ENCODE peak calls at places on chromosomes 6 and 20, in six cellular contexts. S is CD8-positive, alpha-beta T cell; U is hepatocyte; B is K562; W is endodermal cell; I is right cardiac atrium. J is an unnamed sample.

GRCh38 chr20:37521091-37521771 is at the start of gene NNAT:
- DNase-seq in I (peak; percentile 59), U (no peak), S (no peak), B (peak; percentile 60), W (no peak), J (no peak)

GRCh38 chr6:41200296-41200900 is 551 bp downstream of the TREML2 start:
- DNase-seq in S (peak; percentile 70), W (peak; percentile 48), I (peak; percentile 66), B (no peak), U (no peak), J (no peak)

GRCh38 chr20:2973574-2973973 is 69.8 kb upstream of the GNRH2 start:
- DNase-seq in U (no peak), W (no peak), I (no peak), S (no peak), B (peak; percentile 18), J (no peak)

GRCh38 chr20:37358366-37359150 is 12.6 kb downstream of the SRC start:
- DNase-seq in U (no peak), I (peak; percentile 81), S (no peak), B (no peak), W (peak; percentile 50), J (peak; percentile 90)

GRCh38 chr6:37698264-37699137 is 818 bp upstream of the MDGA1 start:
- DNase-seq in U (peak; percentile 62), B (peak; percentile 88), I (peak; percentile 69), W (peak; percentile 86), S (peak; percentile 67), J (no peak)

GRCh38 chr6:26543953-26544352 is 5.8 kb downstream of the HMGN4 start:
- DNase-seq in I (no peak), B (peak; percentile 39), S (no peak), U (no peak), W (no peak), J (no peak)

GRCh38 chr6:23637296-23637695 is 488.7 kb upstream of the NRSN1 start:
- DNase-seq in S (no peak), W (no peak), U (no peak), B (no peak), I (no peak), J (peak; percentile 61)

GRCh38 chr6:4336778-4337442 is 201.5 kb upstream of the ECI2 start:
- DNase-seq in B (no peak), I (no peak), U (peak; percentile 72), W (no peak), S (no peak), J (no peak)

GRCh38 chr6:35967059-35967769 is 46.3 kb upstream of the SRPK1 start:
- DNase-seq in U (peak; percentile 23), I (no peak), S (no peak), B (no peak), W (no peak), J (no peak)

GRCh38 chr6:147459772-147460171 is 48.7 kb upstream of the SAMD5 start:
- DNase-seq in W (no peak), I (no peak), B (no peak), U (no peak), S (no peak), J (peak; percentile 34)

GRCh38 chr6:11943060-11943459 is 69.1 kb upstream of the HIVEP1 start:
- DNase-seq in B (no peak), S (no peak), U (no peak), W (no peak), I (no peak), J (no peak)

GRCh38 chr6:11525468-11526155 is 11.9 kb upstream of the TMEM170B start:
- DNase-seq in S (no peak), U (peak; percentile 20), I (no peak), B (no peak), W (no peak), J (no peak)

GRCh38 chr6:148557796-148558457 is 188.9 kb upstream of the UST start:
- DNase-seq in B (no peak), W (no peak), U (no peak), I (peak; percentile 55), S (no peak), J (no peak)

GRCh38 chr6:19121516-19121915 is 715.7 kb upstream of the ID4 start:
- DNase-seq in B (no peak), U (no peak), S (no peak), I (no peak), W (no peak), J (no peak)

GRCh38 chr20:41086402-41087324 is 50.7 kb upstream of the PLCG1 start:
- DNase-seq in S (no peak), U (peak; percentile 32), I (no peak), B (peak; percentile 35), W (no peak), J (peak; percentile 35)

GRCh38 chr6:69622230-69622629 is 174.6 kb downstream of the LMBRD1 start:
- DNase-seq in S (peak; percentile 14), I (no peak), W (peak; percentile 58), B (no peak), U (no peak), J (no peak)

GRCh38 chr6:164069352-164070022 is 655.0 kb downstream of the QKI start:
- DNase-seq in W (no peak), S (no peak), U (no peak), B (no peak), I (peak; percentile 77), J (no peak)

GRCh38 chr6:84197708-84198107 is 29.7 kb downstream of the CEP162 start:
- DNase-seq in S (no peak), B (no peak), W (no peak), I (no peak), U (no peak), J (no peak)

GRCh38 chr6:110951986-110952794 is 6.3 kb upstream of the GTF3C6 start:
- DNase-seq in W (peak; percentile 46), B (no peak), U (peak; percentile 53), I (no peak), S (no peak), J (peak; percentile 62)

GRCh38 chr6:141421378-141421777 is 711.3 kb upstream of the GJE1 start:
- DNase-seq in W (no peak), I (no peak), S (no peak), B (no peak), U (no peak), J (peak; percentile 79)

GRCh38 chr6:42210551-42210950 is 7.1 kb downstream of the MRPS10 start:
- DNase-seq in B (no peak), I (no peak), W (no peak), U (no peak), S (no peak), J (no peak)

GRCh38 chr6:34378470-34378869 is 14.0 kb downstream of the NUDT3 start:
- DNase-seq in W (no peak), U (no peak), S (no peak), I (no peak), B (no peak), J (no peak)

GRCh38 chr20:57711311-57711712 is 1.5 kb upstream of the PMEPA1 start:
- DNase-seq in W (peak; percentile 74), I (no peak), S (no peak), U (no peak), B (no peak), J (no peak)

GRCh38 chr20:57266251-57267157 is at the start of gene BMP7:
- DNase-seq in B (no peak), I (peak; percentile 64), S (no peak), W (peak; percentile 90), U (peak; percentile 62), J (no peak)

GRCh38 chr6:108947114-108947854 is 99.1 kb downstream of the ARMC2 start:
- DNase-seq in I (peak; percentile 54), U (peak; percentile 58), S (no peak), B (no peak), W (no peak), J (peak; percentile 98)

GRCh38 chr6:41177695-41178094 is 14.8 kb upstream of the TREM2 start:
- DNase-seq in B (no peak), W (no peak), I (no peak), S (no peak), U (no peak), J (no peak)

GRCh38 chr6:153625089-153625488 is 414.0 kb upstream of the OPRM1 start:
- DNase-seq in U (peak; percentile 73), W (peak; percentile 57), I (no peak), B (no peak), S (no peak), J (no peak)

GRCh38 chr20:44026932-44027685 is 112.5 kb downstream of the TOX2 start:
- DNase-seq in U (no peak), S (no peak), W (no peak), I (no peak), B (no peak), J (no peak)

GRCh38 chr6:14193524-14193923 is 76.0 kb downstream of the CD83 start:
- DNase-seq in B (no peak), I (no peak), S (no peak), U (no peak), W (peak; percentile 81), J (no peak)

GRCh38 chr6:15752820-15753219 is 90.0 kb upstream of the DTNBP1 start:
- DNase-seq in W (no peak), U (peak; percentile 21), S (no peak), B (peak; percentile 25), I (no peak), J (no peak)

GRCh38 chr6:143333081-143333480 is 117.4 kb downstream of the ADAT2 start:
- DNase-seq in U (no peak), B (no peak), W (no peak), I (no peak), S (no peak), J (peak; percentile 95)

GRCh38 chr20:17558154-17558940 is 11.5 kb upstream of the DSTN start:
- DNase-seq in B (peak; percentile 33), U (peak; percentile 73), W (peak; percentile 81), I (no peak), S (no peak), J (peak; percentile 93)
- H3K4me1 ChIP-seq in B (peaks cover 31% of the 10 kb centered on the region), U (peaks cover 29% of the 10 kb centered on the region), W (no peaks in the 10 kb centered on the region), I (peaks cover 5% of the 10 kb centered on the region), S (no peaks in the 10 kb centered on the region), J (peaks cover 29% of the 10 kb centered on the region)

GRCh38 chr6:132818404-132819359 is 4.3 kb downstream of the RPS12 start:
- DNase-seq in B (no peak), W (peak; percentile 45), I (no peak), S (no peak), U (no peak), J (no peak)
- H3K27ac ChIP-seq in B (no peak overlapping the region), W (no peak overlapping the region), I (no peak overlapping the region), S (no peak overlapping the region), U (no peak overlapping the region), J (no peak overlapping the region)

GRCh38 chr6:96563853-96564252 is 925 bp downstream of the FHL5 start:
- DNase-seq in B (no peak), I (no peak), S (no peak), U (no peak), W (no peak), J (no peak)
- H3K4me1 ChIP-seq in B (no peaks in the 10 kb centered on the region), I (no peaks in the 10 kb centered on the region), S (no peaks in the 10 kb centered on the region), U (no peaks in the 10 kb centered on the region), W (no peaks in the 10 kb centered on the region), J (no peaks in the 10 kb centered on the region)

GRCh38 chr6:347951-348859 is 43.3 kb upstream of the IRF4 start:
- DNase-seq in I (no peak), U (no peak), B (no peak), S (no peak), W (no peak), J (no peak)
- H3K27ac ChIP-seq in I (no peak overlapping the region), U (no peak overlapping the region), B (no peak overlapping the region), S (no peak overlapping the region), W (no peak overlapping the region), J (no peak overlapping the region)

GRCh38 chr6:170313716-170314295 is 7.2 kb downstream of the FAM120B start:
- DNase-seq in W (no peak), S (no peak), U (no peak), B (no peak), I (no peak), J (no peak)
- H3K4me1 ChIP-seq in W (no peaks in the 10 kb centered on the region), S (peaks cover 21% of the 10 kb centered on the region), U (peaks cover 3% of the 10 kb centered on the region), B (peaks cover under 1% of the 10 kb centered on the region), I (peaks cover 14% of the 10 kb centered on the region), J (peaks cover 4% of the 10 kb centered on the region)